ENCODE peak calls at places on chromosomes 1 and 21, in eight cellular contexts. T is GM12865; Y is epithelial cell of proximal tubule; N is glutamatergic neuron; V is NCI-H1092; Z is effector CD4-positive, alpha-beta T cell; K is GM13977; H is RCC 7860. D is an unnamed sample.

GRCh38 chr1:4693891-4694290 is 39.5 kb downstream of the AJAP1 start:
- DNase-seq in T (no peak), Y (no peak), N (no peak), V (no peak), Z (no peak), K (no peak), H (no peak), D (no peak)

GRCh38 chr1:180837025-180837424 is 75.7 kb upstream of the KIAA1614 start:
- DNase-seq in T (no peak), Y (peak; percentile 7), N (no peak), V (no peak), Z (no peak), K (no peak), H (no peak), D (no peak)

GRCh38 chr1:65527211-65527610 is 106.7 kb downstream of the LEPR start:
- DNase-seq in T (no peak), Y (no peak), N (no peak), V (no peak), Z (no peak), K (peak; percentile 24), H (no peak), D (no peak)

GRCh38 chr1:167630568-167631385 is 745 bp downstream of the RCSD1 start:
- DNase-seq in T (peak; percentile 83), Y (no peak), N (no peak), V (no peak), Z (no peak), K (peak; percentile 53), H (no peak), D (no peak)

GRCh38 chr1:40657046-40657445 is 8.4 kb downstream of the RIMS3 start:
- DNase-seq in T (no peak), Y (no peak), N (no peak), V (no peak), Z (no peak), K (no peak), H (no peak), D (no peak)

GRCh38 chr1:25004355-25004754 is 74.3 kb upstream of the RUNX3 start:
- DNase-seq in T (no peak), Y (no peak), N (no peak), V (no peak), Z (no peak), K (no peak), H (no peak), D (no peak)

GRCh38 chr21:24046816-24047443 is 1560.4 kb downstream of the MRPL39 start:
- DNase-seq in T (no peak), Y (no peak), N (no peak), V (no peak), Z (no peak), K (no peak), H (no peak), D (no peak)

GRCh38 chr1:5978452-5978851 is 13.8 kb downstream of the NPHP4 start:
- DNase-seq in T (no peak), Y (no peak), N (no peak), V (no peak), Z (no peak), K (no peak), H (no peak), D (peak; percentile 51)

GRCh38 chr1:12556368-12556930 is 61.6 kb downstream of the DHRS3 start:
- DNase-seq in T (no peak), Y (no peak), N (no peak), V (no peak), Z (no peak), K (no peak), H (peak; percentile 16), D (no peak)

GRCh38 chr1:234584926-234585325 is 25.1 kb downstream of the IRF2BP2 start:
- DNase-seq in T (no peak), Y (no peak), N (no peak), V (peak; percentile 29), Z (no peak), K (no peak), H (no peak), D (no peak)

GRCh38 chr21:40043423-40043822 is 176.2 kb downstream of the PCP4 start:
- DNase-seq in T (no peak), Y (no peak), N (no peak), V (no peak), Z (no peak), K (no peak), H (no peak), D (no peak)

GRCh38 chr1:66693856-66694255 is 58.4 kb upstream of the DYNLT5 start:
- DNase-seq in T (no peak), Y (no peak), N (no peak), V (peak; percentile 19), Z (no peak), K (no peak), H (no peak), D (peak; percentile 55)

GRCh38 chr1:58789322-58789856 is 5.5 kb upstream of the JUN start:
- DNase-seq in T (no peak), Y (no peak), N (no peak), V (no peak), Z (no peak), K (no peak), H (no peak), D (no peak)

GRCh38 chr1:94832446-94832845 is 12.3 kb downstream of the SLC44A3 start:
- DNase-seq in T (no peak), Y (no peak), N (no peak), V (no peak), Z (no peak), K (no peak), H (no peak), D (no peak)

GRCh38 chr1:47865881-47866535 is 131.2 kb downstream of the TRABD2B start:
- DNase-seq in T (no peak), Y (peak; percentile 64), N (no peak), V (no peak), Z (no peak), K (no peak), H (no peak), D (peak; percentile 84)

GRCh38 chr1:63984257-63984626 is 210.4 kb downstream of the ROR1 start:
- DNase-seq in T (no peak), Y (no peak), N (no peak), V (no peak), Z (no peak), K (no peak), H (peak; percentile 28), D (peak; percentile 12)

GRCh38 chr1:41622859-41623732 is 138.6 kb upstream of the EDN2 start:
- DNase-seq in T (peak; percentile 73), Y (no peak), N (no peak), V (no peak), Z (no peak), K (peak; percentile 89), H (no peak), D (no peak)

GRCh38 chr1:96329121-96329520 is 392.5 kb upstream of the PTBP2 start:
- DNase-seq in T (no peak), Y (no peak), N (no peak), V (no peak), Z (no peak), K (no peak), H (no peak), D (no peak)

GRCh38 chr1:178310685-178311105 is 186.1 kb downstream of the CLEC20A start:
- DNase-seq in T (peak; percentile 44), Y (peak; percentile 69), N (no peak), V (peak; percentile 46), Z (no peak), K (peak; percentile 38), H (peak; percentile 76), D (peak; percentile 87)

GRCh38 chr21:22691643-22692042 is 1693.4 kb downstream of the NCAM2 start:
- DNase-seq in T (no peak), Y (no peak), N (no peak), V (no peak), Z (no peak), K (no peak), H (no peak), D (no peak)

GRCh38 chr1:88774151-88774556 is 90.1 kb downstream of the PKN2 start:
- DNase-seq in T (no peak), Y (peak; percentile 25), N (no peak), V (no peak), Z (no peak), K (no peak), H (peak; percentile 72), D (peak; percentile 99)

GRCh38 chr21:41927727-41928409 is 25.9 kb downstream of the C2CD2 start:
- DNase-seq in T (peak; percentile 83), Y (no peak), N (no peak), V (no peak), Z (no peak), K (no peak), H (no peak), D (no peak)

GRCh38 chr1:91736999-91737615 is 148.8 kb downstream of the TGFBR3 start:
- DNase-seq in T (no peak), Y (peak; percentile 92), N (no peak), V (no peak), Z (no peak), K (no peak), H (peak; percentile 39), D (peak; percentile 96)

D was measured in kidney tubule cell.